ENCODE peak calls at places on chromosomes 1 and 21, in six cellular contexts. L is astrocyte of the spinal cord; G is GM03348; W is HAP-1; M is activated naive CD4-positive, alpha-beta T cell; I is activated CD4-positive, alpha-beta memory T cell treated with anti-CD3 and anti-CD28 coated beads, Interleukin-2, amount 10 ng/mL, durations not matched to agents 7 days and 5 days. O is an unnamed sample.

GRCh38 chr1:184160942-184161698 is 109.6 kb downstream of the TSEN15 start:
- DNase-seq in L (no peak), G (peak; percentile 68), W (no peak), M (no peak), I (peak; percentile 51), O (no peak)

GRCh38 chr21:32392299-32392879 is 423 bp downstream of the URB1 start:
- DNase-seq in L (peak; percentile 10), G (no peak), W (peak; percentile 12), M (no peak), I (no peak), O (no peak)

GRCh38 chr1:186033744-186034345 is 299.7 kb downstream of the HMCN1 start:
- DNase-seq in L (peak; percentile 18), G (peak; percentile 5), W (no peak), M (no peak), I (no peak), O (no peak)

GRCh38 chr1:68973459-68974244 is 476.8 kb upstream of the DEPDC1 start:
- DNase-seq in L (peak; percentile 75), G (peak; percentile 16), W (no peak), M (no peak), I (no peak), O (no peak)

GRCh38 chr1:201756411-201756810 is 72.5 kb upstream of the IPO9 start:
- DNase-seq in L (peak; percentile 73), G (peak; percentile 37), W (no peak), M (no peak), I (no peak), O (no peak)

GRCh38 chr1:38444770-38445442 is 398.3 kb upstream of the POU3F1 start:
- DNase-seq in L (no peak), G (no peak), W (no peak), M (no peak), I (no peak), O (no peak)

GRCh38 chr1:42163536-42164503 is 725 bp downstream of the GUCA2A start:
- DNase-seq in L (no peak), G (no peak), W (no peak), M (no peak), I (no peak), O (no peak)

GRCh38 chr1:67390041-67390887 is 39.9 kb downstream of the SERBP1 start:
- DNase-seq in L (peak; percentile 96), G (peak; percentile 43), W (no peak), M (no peak), I (no peak), O (peak; percentile 45)

GRCh38 chr1:160538985-160539651 is 16.1 kb upstream of the SLAMF6 start:
- DNase-seq in L (no peak), G (no peak), W (no peak), M (no peak), I (no peak), O (no peak)

GRCh38 chr1:88061106-88061829 is 622.8 kb upstream of the PKN2 start:
- DNase-seq in L (peak; percentile 58), G (peak; percentile 71), W (peak; percentile 71), M (no peak), I (no peak), O (peak; percentile 51)

GRCh38 chr1:181347495-181348390 is 135.6 kb upstream of the CACNA1E start:
- DNase-seq in L (no peak), G (no peak), W (no peak), M (no peak), I (no peak), O (no peak)

GRCh38 chr1:55298167-55298894 is 83.2 kb upstream of the USP24 start:
- DNase-seq in L (no peak), G (no peak), W (no peak), M (no peak), I (no peak), O (peak; percentile 20)

O was measured in H7.